ENCODE peak calls at places on chromosomes 5 and 9, in seven cellular contexts. L is effector memory CD4-positive, alpha-beta T cell; O is cardiac muscle cell; F is heart left ventricle; V is heart right ventricle; M is choroid plexus epithelial cell; J is adipocyte. X is an unnamed sample.

GRCh38 chr9:92759446-92759845 is 5.2 kb downstream of the BICD2 start:
- DNase-seq in O (no peak), M (no peak), J (no peak), F (no peak), L (no peak), V (no peak), X (no peak)

GRCh38 chr5:42924686-42925085 is 113.0 kb upstream of the SELENOP start:
- DNase-seq in L (no peak), J (no peak), V (no peak), O (no peak), M (no peak), F (no peak), X (no peak)

GRCh38 chr9:88781500-88782391 is 209.5 kb upstream of the S1PR3 start:
- DNase-seq in V (peak; percentile 48), J (peak; percentile 46), F (peak; percentile 66), O (peak; percentile 96), M (peak; percentile 97), L (no peak), X (peak; percentile 73)

GRCh38 chr5:149829954-149830353 is 99.8 kb downstream of the PPARGC1B start:
- DNase-seq in M (no peak), J (no peak), O (peak; percentile 25), V (no peak), F (no peak), L (no peak), X (no peak)

GRCh38 chr9:124694394-124695279 is 76.5 kb downstream of the NR6A1 start:
- DNase-seq in V (no peak), O (no peak), M (peak; percentile 29), F (no peak), L (no peak), J (peak; percentile 49), X (no peak)

GRCh38 chr5:158951951-158952545 is 147.7 kb downstream of the EBF1 start:
- DNase-seq in O (no peak), L (no peak), J (no peak), M (no peak), V (no peak), F (no peak), X (no peak)

GRCh38 chr9:2741441-2742158 is 24.3 kb downstream of the KCNV2 start:
- DNase-seq in J (no peak), O (peak; percentile 21), F (no peak), V (no peak), L (no peak), M (no peak), X (no peak)

GRCh38 chr5:175746851-175747250 is 89.0 kb downstream of the HRH2 start:
- DNase-seq in F (no peak), M (peak; percentile 36), V (no peak), L (no peak), O (peak; percentile 29), J (peak; percentile 12), X (no peak)

GRCh38 chr9:22383720-22384119 is 62.9 kb upstream of the DMRTA1 start:
- DNase-seq in J (peak; percentile 9), O (no peak), L (no peak), F (no peak), V (no peak), M (no peak), X (no peak)

GRCh38 chr5:16855475-16855874 is 80.6 kb downstream of the MYO10 start:
- DNase-seq in L (no peak), F (peak; percentile 47), O (peak; percentile 60), V (peak; percentile 56), M (peak; percentile 14), J (peak; percentile 26), X (no peak)

GRCh38 chr5:148336704-148337435 is 1.5 kb downstream of the SPINK9 start:
- DNase-seq in M (no peak), O (no peak), F (no peak), L (no peak), V (no peak), J (no peak), X (no peak)

GRCh38 chr9:90394866-90395265 is 247.8 kb downstream of the DIRAS2 start:
- DNase-seq in M (no peak), J (no peak), L (no peak), V (no peak), O (no peak), F (no peak), X (no peak)

GRCh38 chr5:125372694-125373621 is 626.5 kb upstream of the ZNF608 start:
- DNase-seq in O (peak; percentile 38), J (peak; percentile 71), F (no peak), L (no peak), V (no peak), M (peak; percentile 39), X (no peak)

GRCh38 chr5:112290667-112291066 is 128.4 kb downstream of the EPB41L4A start:
- DNase-seq in F (no peak), L (no peak), V (no peak), J (no peak), O (no peak), M (no peak), X (no peak)

GRCh38 chr5:19531374-19531952 is 456.5 kb downstream of the CDH18 start:
- DNase-seq in J (no peak), V (no peak), L (no peak), M (no peak), F (no peak), O (no peak), X (no peak)

GRCh38 chr9:113345165-113345564 is 4.2 kb upstream of the BSPRY start:
- DNase-seq in M (no peak), F (no peak), L (no peak), O (no peak), V (no peak), J (no peak), X (no peak)

GRCh38 chr9:21030389-21031035 is 928 bp downstream of the HACD4 start:
- DNase-seq in O (peak; percentile 24), L (no peak), J (peak; percentile 72), F (no peak), V (no peak), M (peak; percentile 69), X (no peak)

GRCh38 chr9:14813336-14814020 is 90.9 kb upstream of the CER1 start:
- DNase-seq in V (no peak), J (peak; percentile 47), O (peak; percentile 13), M (peak; percentile 60), F (no peak), L (no peak), X (no peak)

GRCh38 chr5:127827451-127827850 is 124.3 kb downstream of the CCDC192 start:
- DNase-seq in O (no peak), L (no peak), F (no peak), M (no peak), J (no peak), V (no peak), X (no peak)

GRCh38 chr5:178426326-178427130 is 163.7 kb downstream of the COL23A1 start:
- DNase-seq in L (no peak), M (no peak), O (no peak), V (no peak), F (no peak), J (no peak), X (no peak)

DNA sequence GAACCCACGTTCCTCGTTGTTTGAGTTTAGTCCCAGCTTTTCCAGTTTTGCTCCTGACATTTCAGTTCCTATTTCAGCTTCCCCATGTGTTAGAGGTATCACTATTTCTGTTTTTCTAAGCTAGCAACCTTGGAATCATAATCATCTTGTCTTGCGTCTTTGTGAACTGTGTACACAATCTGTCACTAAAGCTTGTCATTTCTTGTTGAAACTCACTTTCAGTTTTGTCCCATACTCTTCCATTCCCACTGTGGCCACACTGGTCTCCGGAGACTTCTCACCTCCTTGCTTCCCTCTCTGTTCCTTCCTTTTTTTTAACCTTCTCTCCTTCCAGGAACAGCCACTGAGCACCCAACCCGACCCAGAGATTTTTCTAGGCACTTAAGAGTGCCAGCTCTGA is 36.9 kb downstream of the TGFBR1 start:
- DNase-seq in V (no peak), M (no peak), L (no peak), F (no peak), J (no peak), O (no peak), X (no peak)
- H3K4me3 ChIP-seq in V (no peak overlapping the region), M (no peak overlapping the region), L (no peak overlapping the region), F (no peak overlapping the region), J (no peak overlapping the region), O (no peak overlapping the region), X (no peak overlapping the region)

DNA sequence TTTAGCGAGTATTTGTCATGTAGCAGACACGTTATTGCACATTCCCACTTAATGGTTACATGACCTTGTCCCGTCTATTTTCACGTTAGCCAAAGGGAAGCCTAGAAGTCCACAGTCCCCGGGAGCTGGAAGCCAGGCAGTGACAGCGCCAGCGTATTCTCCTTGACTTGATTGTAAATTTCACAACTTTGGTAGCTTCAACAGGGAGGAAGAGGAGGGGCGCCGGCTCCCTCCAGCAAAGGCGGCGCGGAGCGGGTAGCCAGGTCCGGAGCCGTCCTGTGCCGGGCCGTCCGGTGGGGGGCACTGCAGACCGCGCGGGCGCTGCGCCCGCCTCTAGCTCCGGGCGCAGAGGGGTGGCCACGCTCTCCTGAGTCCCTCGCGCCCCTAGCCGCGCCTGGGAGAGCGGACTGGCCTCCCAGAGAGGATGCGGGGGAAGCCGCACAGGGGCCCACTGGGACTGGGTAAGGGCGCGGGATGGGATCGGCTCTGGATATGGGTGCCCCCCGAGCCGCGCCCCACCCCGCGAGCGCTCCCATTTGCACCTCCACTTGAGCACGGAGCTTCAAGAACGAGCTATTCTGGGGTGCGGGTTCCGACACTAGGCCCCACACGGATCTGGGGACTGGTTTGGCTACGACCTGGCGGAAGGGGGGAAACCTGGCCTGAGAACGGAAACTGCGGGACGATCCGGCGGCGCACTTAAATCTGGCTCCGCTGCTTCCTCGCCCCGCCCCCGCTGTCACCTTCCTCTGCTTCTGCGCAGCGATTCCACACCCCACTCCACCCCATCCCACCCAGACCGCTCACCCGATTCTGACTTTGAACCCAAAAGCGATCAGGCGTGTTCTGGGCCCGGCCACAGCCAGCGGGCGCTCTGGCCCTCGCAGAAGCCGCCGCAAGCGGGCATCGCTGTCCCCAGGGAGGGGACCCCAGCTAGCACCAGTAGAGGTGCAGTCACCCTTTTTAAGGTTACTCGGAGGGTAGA is 23.8 kb downstream of the KLF4 start:
- DNase-seq in V (peak; percentile 55), M (peak; percentile 58), F (peak; percentile 68), J (peak; percentile 90), L (no peak), O (peak; percentile 78), X (peak; percentile 78)
- H3K4me3 ChIP-seq in V (peak overlapping the region; percentile 69), M (peak overlapping the region; percentile 65), F (peak overlapping the region; percentile 38), J (peak overlapping the region; percentile 80), L (peak overlapping the region; percentile 8), O (peak overlapping the region; percentile 62), X (peak overlapping the region; percentile 47)

DNA sequence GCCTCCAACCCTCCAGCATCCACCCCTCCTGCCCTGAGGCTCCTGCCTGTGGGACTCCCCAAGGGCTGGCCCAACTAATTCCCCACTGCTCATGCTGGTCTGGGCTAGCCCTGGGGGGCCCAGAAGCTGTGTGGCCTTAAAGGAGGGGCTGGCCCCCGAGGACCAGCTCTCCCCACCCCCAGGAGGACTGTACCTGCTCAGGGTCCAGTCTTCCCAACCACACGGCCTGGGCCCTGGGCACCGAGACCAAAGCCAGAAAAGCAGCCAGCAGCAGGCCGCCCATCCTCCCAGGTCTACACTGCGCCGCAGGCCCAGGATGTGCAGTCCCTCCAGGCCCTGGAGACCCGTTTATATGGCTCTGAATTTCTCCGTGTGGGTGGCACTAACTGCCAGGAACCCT is at the start of gene LCN6:
- DNase-seq in J (no peak), O (no peak), M (no peak), F (peak; percentile 20), L (no peak), V (no peak), X (no peak)
- H3K4me3 ChIP-seq in J (no peak within 1 kb of the TSS), O (no peak within 1 kb of the TSS), M (no peak within 1 kb of the TSS), F (no peak within 1 kb of the TSS), L (no peak within 1 kb of the TSS), V (no peak within 1 kb of the TSS), X (no peak within 1 kb of the TSS)

DNA sequence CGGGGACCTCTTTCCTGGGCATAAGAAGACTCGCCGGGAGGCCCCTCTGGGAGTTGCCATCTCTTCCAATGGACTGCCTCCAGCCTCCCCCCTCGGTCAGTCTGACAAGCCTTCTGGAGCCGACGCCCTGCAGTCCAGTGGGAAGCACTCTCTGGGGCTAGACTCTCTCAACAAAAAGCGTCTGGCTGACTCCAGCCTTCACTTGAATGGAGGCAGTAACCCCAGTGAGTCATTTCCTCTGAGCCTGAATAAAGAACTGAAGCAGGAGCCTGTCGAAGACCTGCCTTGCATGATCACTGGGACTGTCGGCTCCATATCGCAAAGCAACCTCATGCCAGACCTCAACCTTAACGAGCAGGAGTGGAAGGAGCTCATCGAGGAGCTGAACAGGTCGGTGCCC is 28.4 kb upstream of the LTC4S start:
- DNase-seq in O (peak; percentile 88), J (peak; percentile 78), L (no peak), V (peak; percentile 50), F (peak; percentile 75), M (peak; percentile 89), X (peak; percentile 54)
- H3K4me3 ChIP-seq in O (no peak overlapping the region), J (peak overlapping the region; percentile 51), L (no peak overlapping the region), V (no peak overlapping the region), F (no peak overlapping the region), M (no peak overlapping the region), X (no peak overlapping the region)